ENCODE peak calls at places on chromosomes 11 and 22, in ten cellular contexts. P is HL-60, K is stomach, E is PC-3, M is IMR-90, N is ovary, R is HepG2, G is cardiac muscle cell, H is lung, Y is left lung. A is an unnamed sample. For H3K27me3, the result is how much of the 10 kb centered on the place peaks cover.

GRCh38 chr22:24824915-24825314 is 18.9 kb downstream of the SGSM1 start:
- DNase-seq in P (no peak), K (no peak), E (no peak), M (no peak), N (no peak), R (no peak), G (no peak), H (no peak), Y (no peak), A (no peak)

GRCh38 chr11:113274708-113275582 is 39.4 kb upstream of the TTC12 start:
- DNase-seq in P (no peak), K (no peak), E (peak), M (no peak), N (no peak), R (no peak), G (peak), H (no peak), Y (no peak), A (no peak)

GRCh38 chr22:48098243-48098935 is 1335.9 kb downstream of the TBC1D22A start:
- DNase-seq in P (peak), K (no peak), E (no peak), M (no peak), N (no peak), R (no peak), G (no peak), H (no peak), Y (no peak), A (no peak)

GRCh38 chr11:133052537-133052936 is 479.8 kb downstream of the OPCML start:
- DNase-seq in P (no peak), K (no peak), E (no peak), M (no peak), N (no peak), R (no peak), G (no peak), H (no peak), Y (no peak), A (no peak)

GRCh38 chr22:20531404-20532181 is 24.2 kb downstream of the MED15 start:
- DNase-seq in P (no peak), K (peak), E (peak), M (peak), N (no peak), R (peak), G (peak), H (peak), Y (peak), A (no peak)

GRCh38 chr11:74450318-74450717 is 17.0 kb downstream of the KCNE3 start:
- DNase-seq in P (no peak), K (no peak), E (no peak), M (no peak), N (no peak), R (no peak), G (no peak), H (no peak), Y (no peak), A (no peak)

GRCh38 chr22:23565942-23566715 is 14.0 kb downstream of the IGLL1 start:
- DNase-seq in P (no peak), K (no peak), E (no peak), M (no peak), N (peak), R (peak), G (peak), H (no peak), Y (no peak), A (peak)

GRCh38 chr22:40202225-40202944 is 24.7 kb downstream of the TNRC6B start:
- DNase-seq in P (no peak), K (no peak), E (no peak), M (peak), N (no peak), R (no peak), G (peak), H (no peak), Y (no peak), A (no peak)

GRCh38 chr22:20548806-20549205 is 41.4 kb downstream of the MED15 start:
- DNase-seq in P (no peak), K (no peak), E (no peak), M (no peak), N (no peak), R (no peak), G (no peak), H (no peak), Y (no peak), A (no peak)

GRCh38 chr11:12846766-12847615 is 162.1 kb upstream of the RASSF10 start:
- DNase-seq in P (no peak), K (no peak), E (no peak), M (no peak), N (no peak), R (no peak), G (no peak), H (no peak), Y (no peak), A (no peak)

GRCh38 chr11:45964911-45965389 is 42.5 kb downstream of the LARGE2 start:
- DNase-seq in P (peak), K (peak), E (peak), M (peak), N (peak), R (peak), G (peak), H (peak), Y (no peak), A (peak)

GRCh38 chr11:45961841-45962240 is 39.4 kb downstream of the LARGE2 start:
- DNase-seq in P (no peak), K (no peak), E (no peak), M (no peak), N (no peak), R (no peak), G (no peak), H (no peak), Y (no peak), A (no peak)

GRCh38 chr11:45959851-45960250 is 37.4 kb downstream of the LARGE2 start:
- DNase-seq in P (no peak), K (no peak), E (no peak), M (no peak), N (no peak), R (no peak), G (no peak), H (no peak), Y (no peak), A (no peak)

GRCh38 chr11:45960387-45961110 is 38.1 kb downstream of the LARGE2 start:
- DNase-seq in P (no peak), K (no peak), E (no peak), M (no peak), N (no peak), R (no peak), G (no peak), H (no peak), Y (no peak), A (no peak)
- H3K4me3 ChIP-seq in P (no peak), K (no peak), E (no peak), M (no peak), N (no peak), R (no peak), G (no peak), H (no peak), Y (no peak), A (no peak)

GRCh38 chr22:43437871-43438475 is 26.2 kb downstream of the MPPED1 start:
- DNase-seq in P (no peak), K (no peak), E (no peak), M (no peak), N (no peak), R (no peak), G (no peak), H (no peak), Y (no peak), A (no peak)
- H3K27me3 ChIP-seq in P (under half), K (under half), E (under half), M (under half), N (under half), R (under half), G (under half), H (under half), Y (under half), A (under half)

GRCh38 chr22:46539169-46539568 is 1.7 kb upstream of the CELSR1 start:
- DNase-seq in P (no peak), K (no peak), E (no peak), M (no peak), N (no peak), R (no peak), G (no peak), H (peak), Y (peak), A (no peak)
- H3K27ac ChIP-seq in P (no peak), K (no peak), E (no peak), M (no peak), N (no peak), R (no peak), G (no peak), H (peak), Y (peak), A (no peak)

GRCh38 chr11:57425565-57426438 is 1.1 kb downstream of the SLC43A3 start:
- DNase-seq in P (peak), K (peak), E (no peak), M (peak), N (peak), R (no peak), G (no peak), H (peak), Y (peak), A (no peak)

GRCh38 chr11:57426439-57426753 is 525 bp downstream of the SLC43A3 start:
- DNase-seq in P (no peak), K (no peak), E (peak), M (no peak), N (no peak), R (no peak), G (no peak), H (no peak), Y (no peak), A (no peak)

GRCh38 chr11:57426754-57427691 is at the start of gene SLC43A3:
- DNase-seq in P (peak), K (peak), E (peak), M (peak), N (peak), R (peak), G (peak), H (peak), Y (peak), A (no peak)

GRCh38 chr11:57424137-57424801 is 2.7 kb downstream of the SLC43A3 start:
- DNase-seq in P (no peak), K (no peak), E (no peak), M (no peak), N (no peak), R (no peak), G (no peak), H (no peak), Y (no peak), A (no peak)

GRCh38 chr11:57424802-57425564 is 1.9 kb downstream of the SLC43A3 start:
- DNase-seq in P (peak), K (peak), E (peak), M (peak), N (peak), R (peak), G (no peak), H (peak), Y (peak), A (peak)
- H3K4me3 ChIP-seq in P (peak), K (peak), E (no peak), M (no peak), N (no peak), R (no peak), G (no peak), H (no peak), Y (peak), A (no peak)

GRCh38 chr22:46149493-46149997 is 781 bp upstream of the PPARA start:
- DNase-seq in P (peak), K (peak), E (no peak), M (no peak), N (peak), R (no peak), G (peak), H (peak), Y (peak), A (peak)

GRCh38 chr22:46150615-46151423 is 493 bp downstream of the PPARA start:
- DNase-seq in P (peak), K (peak), E (no peak), M (no peak), N (peak), R (no peak), G (no peak), H (no peak), Y (peak), A (peak)

GRCh38 chr22:46148336-46148735 is 2.0 kb upstream of the PPARA start:
- DNase-seq in P (no peak), K (no peak), E (no peak), M (no peak), N (no peak), R (no peak), G (no peak), H (no peak), Y (no peak), A (no peak)

GRCh38 chr22:46148885-46149492 is 1.3 kb upstream of the PPARA start:
- DNase-seq in P (no peak), K (no peak), E (no peak), M (no peak), N (no peak), R (no peak), G (no peak), H (no peak), Y (peak), A (no peak)

DNA sequence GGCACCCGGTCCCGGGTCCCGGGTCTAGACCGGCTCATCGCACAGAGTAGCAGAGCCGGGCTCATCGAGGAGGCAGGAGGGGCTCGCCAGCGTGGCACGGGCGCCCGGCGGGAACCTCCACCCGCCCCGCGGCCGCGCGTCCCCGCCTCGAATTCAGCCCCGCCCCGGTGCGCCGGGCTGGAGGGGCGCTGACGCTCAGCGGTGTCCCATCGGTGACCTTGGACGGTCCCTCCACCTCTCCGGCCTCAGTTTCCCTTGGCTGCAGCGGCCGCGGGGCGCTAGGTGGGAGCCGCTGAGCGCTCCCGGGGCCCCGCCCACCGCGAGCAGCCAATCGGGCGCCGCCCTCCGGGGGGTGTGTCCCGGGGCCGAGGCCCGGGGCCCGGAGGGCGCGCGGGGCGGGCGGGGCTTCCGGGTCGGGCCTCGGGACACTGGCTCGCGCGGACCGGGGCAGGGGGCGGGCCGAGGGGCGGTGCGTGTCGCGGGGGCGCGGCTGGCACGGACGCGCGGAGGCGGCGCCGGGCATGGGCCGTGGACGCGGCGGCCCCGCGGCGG is at the start of gene PPARA:
- DNase-seq in P (peak), K (peak), E (peak), M (peak), N (peak), R (peak), G (peak), H (peak), Y (peak), A (peak)
- H3K27me3 ChIP-seq in P (under half), K (under half), E (under half), M (under half), N (under half), R (under half), G (under half), H (under half), Y (under half), A (under half)

GRCh38 chr11:21411597-21411996 is 742.2 kb downstream of the NELL1 start:
- DNase-seq in P (no peak), K (no peak), E (no peak), M (no peak), N (no peak), R (no peak), G (no peak), H (no peak), Y (no peak), A (no peak)

GRCh38 chr11:21414928-21415327 is 745.5 kb downstream of the NELL1 start:
- DNase-seq in P (no peak), K (no peak), E (no peak), M (no peak), N (no peak), R (no peak), G (no peak), H (no peak), Y (no peak), A (no peak)

GRCh38 chr11:21412652-21413383 is 743.4 kb downstream of the NELL1 start:
- DNase-seq in P (no peak), K (no peak), E (no peak), M (no peak), N (no peak), R (no peak), G (no peak), H (no peak), Y (no peak), A (no peak)

GRCh38 chr11:21410513-21410912 is 741.1 kb downstream of the NELL1 start:
- DNase-seq in P (no peak), K (no peak), E (no peak), M (no peak), N (no peak), R (no peak), G (no peak), H (no peak), Y (peak), A (no peak)

GRCh38 chr11:21411114-21411513 is 741.7 kb downstream of the NELL1 start:
- DNase-seq in P (peak), K (no peak), E (no peak), M (no peak), N (no peak), R (peak), G (no peak), H (no peak), Y (no peak), A (no peak)
- H3K27ac ChIP-seq in P (no peak), K (no peak), E (no peak), M (no peak), N (no peak), R (no peak), G (no peak), H (no peak), Y (no peak), A (no peak)

GRCh38 chr11:20099527-20099926 is 60.7 kb downstream of the DBX1 start:
- DNase-seq in P (no peak), K (no peak), E (no peak), M (no peak), N (no peak), R (no peak), G (no peak), H (no peak), Y (no peak), A (no peak)
- H3K4me3 ChIP-seq in P (no peak), K (no peak), E (no peak), M (no peak), N (no peak), R (no peak), G (no peak), H (no peak), Y (no peak), A (no peak)

A was measured in WERI-Rb-1.